ENCODE peak calls at places on chromosome 4, in six cellular contexts. I is transverse colon, N is neural crest cell, C is epithelial cell of esophagus, P is AG10803, A is pancreas. J is an unnamed sample.
A peak's percentile ranks its signal among the peaks of the same experiment; 100 is the strongest.

GRCh38 chr4:68129793-68130192 is at the start of gene TMPRSS11F:
- DNase-seq in P (no peak), A (no peak), N (no peak), I (no peak), C (peak; percentile 98), J (no peak)

GRCh38 chr4:17584502-17585213 is 7.7 kb downstream of the LAP3 start:
- DNase-seq in A (no peak), I (no peak), P (no peak), C (no peak), N (no peak), J (no peak)

GRCh38 chr4:173937871-173938270 is 345.6 kb downstream of the FBXO8 start:
- DNase-seq in A (no peak), N (no peak), P (no peak), I (no peak), C (no peak), J (no peak)

GRCh38 chr4:154332681-154333421 is 158.7 kb downstream of the DCHS2 start:
- DNase-seq in N (no peak), P (no peak), I (peak; percentile 24), A (no peak), C (peak; percentile 21), J (peak; percentile 49)

GRCh38 chr4:95505801-95506200 is 43.0 kb downstream of the UNC5C start:
- DNase-seq in P (no peak), A (no peak), C (no peak), N (no peak), I (no peak), J (no peak)

GRCh38 chr4:1767770-1768366 is 25.2 kb upstream of the FGFR3 start:
- DNase-seq in C (peak; percentile 61), A (no peak), N (peak; percentile 60), P (peak; percentile 31), I (peak; percentile 45), J (no peak)

GRCh38 chr4:8316911-8317351 is 47.4 kb downstream of the HTRA3 start:
- DNase-seq in P (no peak), I (no peak), N (no peak), C (no peak), A (no peak), J (peak; percentile 12)

GRCh38 chr4:153467154-153467896 is 1.2 kb downstream of the TMEM131L start:
- DNase-seq in A (peak; percentile 94), N (no peak), C (peak; percentile 49), P (no peak), I (peak; percentile 86), J (peak; percentile 45)

GRCh38 chr4:134762053-134762452 is 560.5 kb upstream of the PABPC4L start:
- DNase-seq in N (no peak), I (no peak), P (no peak), A (no peak), C (no peak), J (no peak)

GRCh38 chr4:3427134-3427476 is 14.7 kb upstream of the HGFAC start:
- DNase-seq in C (no peak), P (no peak), A (no peak), N (no peak), I (no peak), J (no peak)

GRCh38 chr4:78165758-78166157 is 108.6 kb downstream of the FRAS1 start:
- DNase-seq in I (no peak), A (no peak), N (no peak), P (no peak), C (no peak), J (no peak)

GRCh38 chr4:40212674-40213504 is 16.1 kb downstream of the RHOH start:
- DNase-seq in C (no peak), I (no peak), N (no peak), A (no peak), P (no peak), J (no peak)

GRCh38 chr4:176635372-176636261 is 157.1 kb downstream of the VEGFC start:
- DNase-seq in A (no peak), C (peak; percentile 85), N (no peak), I (no peak), P (peak; percentile 84), J (no peak)

GRCh38 chr4:73068496-73069337 is 799 bp downstream of the COX18 start:
- DNase-seq in I (peak; percentile 12), N (peak; percentile 8), C (peak; percentile 38), P (peak; percentile 17), A (peak; percentile 23), J (no peak)

GRCh38 chr4:15423285-15423711 is 4.5 kb upstream of the C1QTNF7 start:
- DNase-seq in A (no peak), I (no peak), C (no peak), N (no peak), P (no peak), J (no peak)

GRCh38 chr4:653831-654525 is 20.1 kb downstream of the ATP5ME start:
- DNase-seq in N (no peak), A (no peak), I (no peak), C (no peak), P (no peak), J (no peak)

DNA sequence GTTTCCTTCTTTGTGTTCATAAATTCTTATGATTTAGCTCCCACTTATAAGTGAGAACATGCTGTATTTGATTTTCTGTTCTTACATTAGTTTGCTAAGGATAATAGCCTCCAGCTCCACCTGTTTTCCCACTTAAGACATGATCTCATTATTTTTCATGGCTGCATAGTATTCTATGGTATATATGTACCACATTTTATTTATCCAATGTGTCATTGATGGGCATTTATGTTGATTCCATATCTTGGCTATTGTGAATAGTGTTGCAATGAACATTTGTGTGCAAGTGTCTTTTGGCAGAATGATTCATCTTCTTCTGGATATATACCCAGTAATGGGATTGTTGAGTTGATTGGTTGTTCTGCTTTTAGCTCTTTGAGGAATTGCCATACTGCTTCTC is 1234.8 kb downstream of the ADGRL3 start:
- DNase-seq in I (no peak), A (no peak), N (no peak), C (no peak), P (no peak), J (no peak)
- TF ChIP-seq CTCF in I (no peak), A (no peak), N (no peak), C (no peak), P (no peak), J (no peak)

GRCh38 chr4:120056249-120056648 is 10.4 kb downstream of the MAD2L1 start:
- DNase-seq in C (peak; percentile 20), P (peak; percentile 53), I (no peak), A (no peak), N (no peak), J (no peak)
- TF ChIP-seq CTCF in C (peak; percentile 8), P (peak; percentile 49), I (peak; percentile 30), A (peak; percentile 9), N (peak; percentile 58), J (peak; percentile 12)

DNA sequence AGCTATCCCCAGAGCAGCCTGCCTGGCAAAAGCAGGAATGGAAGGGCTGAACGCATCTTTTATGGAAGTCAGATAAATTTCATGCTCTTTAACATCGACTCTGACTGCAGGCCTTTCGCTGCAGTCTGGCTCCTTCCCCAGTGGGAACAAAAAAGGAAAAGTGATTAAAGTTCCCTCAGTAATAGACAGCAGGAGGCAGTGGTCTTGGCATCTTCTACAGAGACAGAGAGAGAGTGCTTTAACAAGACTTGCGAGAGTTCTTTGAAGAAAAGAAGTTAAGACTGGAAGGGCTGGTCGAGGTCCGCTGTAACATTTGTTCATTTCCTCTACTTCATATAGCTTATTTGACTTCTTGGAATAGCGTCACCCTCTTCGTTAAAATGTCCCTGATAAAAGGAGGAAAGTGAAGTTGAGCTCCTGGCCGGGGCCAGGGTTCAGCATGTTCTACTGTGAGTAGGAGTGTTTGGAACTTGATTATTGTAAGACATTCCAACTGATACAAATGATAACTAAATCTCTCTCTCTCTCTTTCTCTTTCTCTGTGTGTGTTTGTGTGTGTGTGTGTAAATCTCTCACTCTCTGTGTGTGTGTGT is 179.8 kb downstream of the SLIT2 start:
- DNase-seq in I (no peak), N (no peak), A (no peak), C (no peak), P (no peak), J (no peak)
- TF ChIP-seq CTCF in I (no peak), N (no peak), A (no peak), C (no peak), P (no peak), J (no peak)

DNA sequence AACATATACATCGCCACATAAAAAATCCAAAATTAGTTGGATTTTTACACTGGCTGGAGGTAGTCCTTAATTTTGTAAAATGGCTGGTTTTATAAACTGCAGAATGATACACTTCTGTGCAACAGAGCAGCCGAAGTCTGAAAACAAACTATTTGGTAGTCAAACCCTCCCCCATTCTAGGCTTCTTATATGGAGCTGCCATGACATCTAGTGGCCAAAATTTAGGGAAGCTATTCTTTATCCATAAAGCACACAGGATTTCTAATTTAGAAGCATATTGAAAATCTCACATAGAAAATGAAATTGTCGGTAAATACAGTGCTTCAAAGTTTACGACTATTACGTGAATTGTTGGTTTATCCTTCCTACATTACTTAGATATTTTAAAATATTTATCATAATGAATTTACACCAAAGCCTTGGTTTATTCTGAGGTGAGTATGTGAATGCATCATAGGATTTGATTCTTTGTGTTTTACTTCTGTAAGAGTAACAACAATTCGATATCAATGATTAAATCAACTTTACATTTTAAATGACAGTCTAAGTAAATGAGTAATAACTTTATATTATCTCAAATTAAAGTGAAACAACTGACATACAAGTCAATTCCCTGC is 113.4 kb upstream of the FAM241A start:
- DNase-seq in I (peak; percentile 16), C (peak; percentile 67), N (peak; percentile 38), A (peak; percentile 15), P (peak; percentile 69), J (no peak)
- TF ChIP-seq CTCF in I (peak; percentile 56), C (peak; percentile 72), N (peak; percentile 88), A (peak; percentile 24), P (peak; percentile 86), J (peak; percentile 49)

GRCh38 chr4:46515940-46516339 is 126.0 kb upstream of the GABRA2 start:
- DNase-seq in C (no peak), N (no peak), A (no peak), I (no peak), P (no peak), J (no peak)
- TF ChIP-seq CTCF in C (no peak), N (no peak), A (no peak), I (no peak), P (no peak), J (no peak)

DNA sequence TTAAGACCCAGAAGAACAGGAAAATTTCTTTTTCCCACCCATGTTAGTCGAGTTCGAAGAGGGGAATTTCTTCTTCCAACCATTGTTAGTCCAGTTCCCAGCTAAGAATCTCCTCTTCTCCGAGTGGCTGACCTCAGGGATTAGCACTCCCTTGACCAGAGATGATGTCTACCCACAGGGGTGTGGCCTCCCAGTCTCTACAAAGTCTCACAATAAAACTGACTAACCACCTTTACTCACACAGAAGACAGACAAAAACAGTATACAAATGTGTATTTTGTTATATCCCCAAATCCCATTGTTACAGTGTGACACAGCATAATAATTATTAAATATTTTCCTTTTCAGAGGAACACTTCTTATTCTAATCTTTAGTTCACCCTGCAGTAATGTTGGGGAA is 62.8 kb upstream of the NFKB1 start:
- DNase-seq in A (no peak), I (no peak), C (peak; percentile 54), N (no peak), P (peak; percentile 12), J (no peak)
- TF ChIP-seq CTCF in A (no peak), I (no peak), C (no peak), N (no peak), P (no peak), J (no peak)

J was measured in psoas muscle.